ENCODE peak calls at places on chromosomes 1 and 21, in four cellular contexts. B is GOT3, K is PC-3, Q is trophoblast cell. F is an unnamed sample.

GRCh38 chr1:210200090-210200736 is 32.4 kb upstream of the SERTAD4 start:
- DNase-seq in B (no peak), Q (no peak), K (peak), F (no peak)

GRCh38 chr21:44532165-44532564 is 7.8 kb downstream of the KRTAP10-1 start:
- DNase-seq in Q (no peak), B (no peak), K (no peak), F (no peak)

GRCh38 chr1:223129229-223129851 is 13.7 kb downstream of the TLR5 start:
- DNase-seq in K (no peak), B (peak), Q (peak), F (peak)

GRCh38 chr1:40977721-40978120 is 1.8 kb upstream of the CTPS1 start:
- DNase-seq in Q (peak), B (no peak), K (no peak), F (no peak)

GRCh38 chr1:171743014-171743870 is 1.4 kb upstream of the VAMP4 start:
- DNase-seq in K (peak), Q (peak), B (no peak), F (no peak)

GRCh38 chr1:228224198-228225164 is 16.6 kb downstream of the OBSCN start:
- DNase-seq in B (no peak), Q (no peak), K (no peak), F (no peak)

GRCh38 chr1:153565529-153566374 is at the start of gene S100A2:
- DNase-seq in B (no peak), K (peak), Q (peak), F (no peak)

GRCh38 chr1:52487632-52488031 is 65.3 kb downstream of the TUT4 start:
- DNase-seq in K (no peak), B (no peak), Q (no peak), F (no peak)

GRCh38 chr1:107952989-107953388 is 12.0 kb downstream of the VAV3 start:
- DNase-seq in K (no peak), B (no peak), Q (no peak), F (no peak)

F was measured in nucleus accumbens.